ENCODE peak calls at places on chromosomes 6 and 20, in five cellular contexts. One of them, this sample, is unnamed. For H3K36me3, the result is how much of the 10 kb centered on the place peaks cover.

GRCh38 chr20:61271273-61272221 is 19.5 kb downstream of the CDH4 start:
- DNase-seq in PC-9: no peak
- DNase-seq in upper lobe of right lung: no peak
- DNase-seq in pancreas: no peak
- DNase-seq in neural progenitor cell: peak
- DNase-seq in this sample: peak

GRCh38 chr6:52820198-52820597 is 16.6 kb upstream of the GSTA1 start:
- DNase-seq in pancreas: no peak
- DNase-seq in PC-9: no peak
- DNase-seq in neural progenitor cell: no peak
- DNase-seq in upper lobe of right lung: no peak
- DNase-seq in this sample: no peak

GRCh38 chr20:5095931-5096330 is 23.8 kb downstream of the PCNA start:
- DNase-seq in PC-9: no peak
- DNase-seq in neural progenitor cell: no peak
- DNase-seq in upper lobe of right lung: no peak
- DNase-seq in pancreas: no peak
- DNase-seq in this sample: no peak

GRCh38 chr6:124928831-124929230 is 33.4 kb upstream of the RNF217 start:
- DNase-seq in neural progenitor cell: no peak
- DNase-seq in pancreas: no peak
- DNase-seq in PC-9: no peak
- DNase-seq in upper lobe of right lung: no peak
- DNase-seq in this sample: no peak

GRCh38 chr20:35151739-35152138 is 4.6 kb upstream of the EDEM2 start:
- DNase-seq in PC-9: no peak
- DNase-seq in neural progenitor cell: no peak
- DNase-seq in upper lobe of right lung: no peak
- DNase-seq in pancreas: no peak
- DNase-seq in this sample: no peak

GRCh38 chr20:55514498-55514897 is 490.8 kb downstream of the CBLN4 start:
- DNase-seq in neural progenitor cell: no peak
- DNase-seq in PC-9: no peak
- DNase-seq in upper lobe of right lung: no peak
- DNase-seq in pancreas: no peak
- DNase-seq in this sample: no peak

GRCh38 chr6:106156863-106157262 is 70.7 kb downstream of the PRDM1 start:
- DNase-seq in pancreas: no peak
- DNase-seq in upper lobe of right lung: no peak
- DNase-seq in PC-9: no peak
- DNase-seq in neural progenitor cell: no peak
- DNase-seq in this sample: no peak

GRCh38 chr6:10837692-10837996 is 695 bp downstream of the MAK start:
- DNase-seq in PC-9: no peak
- DNase-seq in upper lobe of right lung: no peak
- DNase-seq in neural progenitor cell: peak
- DNase-seq in pancreas: no peak
- DNase-seq in this sample: no peak

GRCh38 chr20:53865905-53866786 is 204.2 kb downstream of the BCAS1 start:
- DNase-seq in pancreas: peak
- DNase-seq in upper lobe of right lung: no peak
- DNase-seq in PC-9: peak
- DNase-seq in neural progenitor cell: peak
- DNase-seq in this sample: peak

GRCh38 chr6:143822584-143823024 is 20.5 kb upstream of the LTV1 start:
- DNase-seq in upper lobe of right lung: no peak
- DNase-seq in neural progenitor cell: no peak
- DNase-seq in pancreas: no peak
- DNase-seq in PC-9: no peak
- DNase-seq in this sample: no peak

GRCh38 chr20:41352106-41352505 is 11.5 kb downstream of the LPIN3 start:
- DNase-seq in upper lobe of right lung: no peak
- DNase-seq in pancreas: no peak
- DNase-seq in neural progenitor cell: peak
- DNase-seq in PC-9: no peak
- DNase-seq in this sample: peak

GRCh38 chr6:35363293-35363750 is 21.0 kb downstream of the PPARD start:
- DNase-seq in pancreas: no peak
- DNase-seq in PC-9: no peak
- DNase-seq in neural progenitor cell: peak
- DNase-seq in upper lobe of right lung: peak
- DNase-seq in this sample: no peak

GRCh38 chr6:159929819-159930218 is 39.0 kb downstream of the MAS1 start:
- DNase-seq in pancreas: peak
- DNase-seq in neural progenitor cell: no peak
- DNase-seq in PC-9: no peak
- DNase-seq in upper lobe of right lung: no peak
- DNase-seq in this sample: no peak

GRCh38 chr20:23622839-23623343 is 14.9 kb downstream of the CST3 start:
- DNase-seq in PC-9: peak
- DNase-seq in upper lobe of right lung: no peak
- DNase-seq in pancreas: no peak
- DNase-seq in neural progenitor cell: no peak
- DNase-seq in this sample: no peak

GRCh38 chr6:124495316-124496176 is 466.7 kb upstream of the RNF217 start:
- DNase-seq in PC-9: no peak
- DNase-seq in upper lobe of right lung: no peak
- DNase-seq in pancreas: no peak
- DNase-seq in neural progenitor cell: no peak
- DNase-seq in this sample: no peak

GRCh38 chr6:33995046-33995872 is 150.6 kb downstream of the GRM4 start:
- DNase-seq in upper lobe of right lung: no peak
- DNase-seq in neural progenitor cell: no peak
- DNase-seq in PC-9: no peak
- DNase-seq in pancreas: peak
- DNase-seq in this sample: peak

GRCh38 chr20:2890743-2891142 is 17.5 kb downstream of the PTPRA start:
- DNase-seq in upper lobe of right lung: no peak
- DNase-seq in neural progenitor cell: no peak
- DNase-seq in pancreas: no peak
- DNase-seq in PC-9: no peak
- DNase-seq in this sample: no peak

GRCh38 chr6:140909156-140909555 is 1223.6 kb upstream of the GJE1 start:
- DNase-seq in PC-9: no peak
- DNase-seq in upper lobe of right lung: no peak
- DNase-seq in neural progenitor cell: no peak
- DNase-seq in pancreas: no peak
- DNase-seq in this sample: no peak

GRCh38 chr20:57811373-57812020 is 101.7 kb upstream of the PMEPA1 start:
- DNase-seq in PC-9: no peak
- DNase-seq in pancreas: peak
- DNase-seq in neural progenitor cell: peak
- DNase-seq in upper lobe of right lung: peak
- DNase-seq in this sample: no peak

GRCh38 chr20:58706975-58707681 is 14.5 kb downstream of the NPEPL1 start:
- DNase-seq in PC-9: no peak
- DNase-seq in pancreas: no peak
- DNase-seq in neural progenitor cell: no peak
- DNase-seq in upper lobe of right lung: peak
- DNase-seq in this sample: no peak

GRCh38 chr20:2840967-2841531 is 504 bp downstream of the VPS16 start:
- DNase-seq in neural progenitor cell: peak
- DNase-seq in pancreas: peak
- DNase-seq in PC-9: peak
- DNase-seq in upper lobe of right lung: peak
- DNase-seq in this sample: peak

GRCh38 chr6:21996425-21997207 is 300.2 kb downstream of the PRL start:
- DNase-seq in PC-9: no peak
- DNase-seq in neural progenitor cell: no peak
- DNase-seq in pancreas: no peak
- DNase-seq in upper lobe of right lung: no peak
- DNase-seq in this sample: no peak

GRCh38 chr6:28134716-28135115 is 7.0 kb upstream of the ZKSCAN8 start:
- DNase-seq in PC-9: no peak
- DNase-seq in neural progenitor cell: no peak
- DNase-seq in pancreas: no peak
- DNase-seq in upper lobe of right lung: no peak
- DNase-seq in this sample: no peak
- H3K4me3 ChIP-seq in PC-9: no peak
- H3K4me3 ChIP-seq in neural progenitor cell: no peak
- H3K4me3 ChIP-seq in pancreas: no peak
- H3K4me3 ChIP-seq in upper lobe of right lung: no peak
- H3K4me3 ChIP-seq in this sample: no peak

GRCh38 chr20:51985013-51985415 is 182.7 kb upstream of the SALL4 start:
- DNase-seq in upper lobe of right lung: no peak
- DNase-seq in neural progenitor cell: no peak
- DNase-seq in PC-9: peak
- DNase-seq in pancreas: no peak
- DNase-seq in this sample: peak
- H3K36me3 ChIP-seq in upper lobe of right lung: under half
- H3K36me3 ChIP-seq in neural progenitor cell: under half
- H3K36me3 ChIP-seq in PC-9: under half
- H3K36me3 ChIP-seq in pancreas: under half
- H3K36me3 ChIP-seq in this sample: under half

DNA sequence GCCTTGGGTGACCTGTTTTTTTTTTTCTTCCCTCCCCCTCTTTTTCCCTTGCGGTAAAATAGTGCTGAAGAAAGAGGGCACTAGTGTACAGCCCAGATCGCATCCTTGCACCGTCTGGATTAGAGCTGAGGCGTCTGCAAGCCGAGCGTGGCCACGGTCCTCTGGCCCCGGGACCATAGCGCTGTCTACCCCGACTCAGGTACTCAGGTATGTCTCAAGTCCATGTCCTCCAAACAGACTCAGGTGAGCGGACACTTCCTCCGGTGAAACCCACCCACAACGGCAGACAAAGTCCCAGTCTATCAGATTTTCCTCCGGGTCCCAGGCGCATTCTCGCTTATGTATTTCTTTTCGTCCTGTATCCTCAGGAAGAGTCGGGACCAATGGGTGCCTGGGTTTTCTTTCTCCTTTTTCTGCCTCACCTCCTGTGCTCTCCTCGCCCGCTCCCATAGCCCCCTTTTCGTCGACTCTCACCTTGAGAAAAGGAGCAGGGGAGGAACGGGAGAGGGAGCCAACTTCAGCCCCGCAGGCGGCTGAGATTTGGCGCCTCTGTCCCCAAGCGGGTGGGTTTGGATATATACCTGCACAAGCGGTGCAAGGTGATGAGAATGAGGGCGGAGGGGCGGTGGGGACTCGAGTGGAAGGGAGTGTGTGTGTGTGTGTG is 1.1 kb upstream of the GRM1 start:
- DNase-seq in upper lobe of right lung: no peak
- DNase-seq in pancreas: no peak
- DNase-seq in neural progenitor cell: peak
- DNase-seq in PC-9: no peak
- DNase-seq in this sample: no peak
- TF ChIP-seq CTCF in upper lobe of right lung: no peak
- TF ChIP-seq CTCF in pancreas: no peak
- TF ChIP-seq CTCF in neural progenitor cell: peak
- TF ChIP-seq CTCF in PC-9: no peak
- TF ChIP-seq CTCF in this sample: no peak

GRCh38 chr20:21127201-21127981 is 1.5 kb downstream of the KIZ start:
- DNase-seq in pancreas: no peak
- DNase-seq in neural progenitor cell: no peak
- DNase-seq in PC-9: no peak
- DNase-seq in upper lobe of right lung: no peak
- DNase-seq in this sample: no peak
- H3K4me3 ChIP-seq in pancreas: peak
- H3K4me3 ChIP-seq in neural progenitor cell: peak
- H3K4me3 ChIP-seq in PC-9: no peak
- H3K4me3 ChIP-seq in upper lobe of right lung: no peak
- H3K4me3 ChIP-seq in this sample: peak

DNA sequence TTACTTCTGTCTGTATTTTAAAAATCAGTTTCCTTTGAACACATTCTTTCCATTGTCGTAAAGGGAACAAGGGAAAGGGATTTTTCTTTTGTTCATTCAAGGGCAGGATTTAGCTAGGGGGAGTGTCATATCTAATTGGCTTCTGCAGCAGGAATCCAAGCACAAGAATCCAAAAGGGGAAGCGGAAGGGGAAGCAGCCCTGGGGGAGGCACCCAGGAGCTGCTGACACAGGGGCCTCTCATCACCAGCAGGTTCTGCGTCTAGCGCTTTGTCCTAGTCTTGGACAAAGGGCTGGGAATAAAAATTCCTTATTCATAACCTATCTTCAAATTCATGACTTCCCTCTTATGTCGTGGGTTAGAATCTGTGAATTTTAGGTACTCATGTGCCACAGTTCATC is 13.7 kb downstream of the RIPK1 start:
- DNase-seq in PC-9: no peak
- DNase-seq in neural progenitor cell: peak
- DNase-seq in pancreas: no peak
- DNase-seq in upper lobe of right lung: no peak
- DNase-seq in this sample: no peak
- H3K36me3 ChIP-seq in PC-9: under half
- H3K36me3 ChIP-seq in neural progenitor cell: under half
- H3K36me3 ChIP-seq in pancreas: under half
- H3K36me3 ChIP-seq in upper lobe of right lung: half or more
- H3K36me3 ChIP-seq in this sample: under half

DNA sequence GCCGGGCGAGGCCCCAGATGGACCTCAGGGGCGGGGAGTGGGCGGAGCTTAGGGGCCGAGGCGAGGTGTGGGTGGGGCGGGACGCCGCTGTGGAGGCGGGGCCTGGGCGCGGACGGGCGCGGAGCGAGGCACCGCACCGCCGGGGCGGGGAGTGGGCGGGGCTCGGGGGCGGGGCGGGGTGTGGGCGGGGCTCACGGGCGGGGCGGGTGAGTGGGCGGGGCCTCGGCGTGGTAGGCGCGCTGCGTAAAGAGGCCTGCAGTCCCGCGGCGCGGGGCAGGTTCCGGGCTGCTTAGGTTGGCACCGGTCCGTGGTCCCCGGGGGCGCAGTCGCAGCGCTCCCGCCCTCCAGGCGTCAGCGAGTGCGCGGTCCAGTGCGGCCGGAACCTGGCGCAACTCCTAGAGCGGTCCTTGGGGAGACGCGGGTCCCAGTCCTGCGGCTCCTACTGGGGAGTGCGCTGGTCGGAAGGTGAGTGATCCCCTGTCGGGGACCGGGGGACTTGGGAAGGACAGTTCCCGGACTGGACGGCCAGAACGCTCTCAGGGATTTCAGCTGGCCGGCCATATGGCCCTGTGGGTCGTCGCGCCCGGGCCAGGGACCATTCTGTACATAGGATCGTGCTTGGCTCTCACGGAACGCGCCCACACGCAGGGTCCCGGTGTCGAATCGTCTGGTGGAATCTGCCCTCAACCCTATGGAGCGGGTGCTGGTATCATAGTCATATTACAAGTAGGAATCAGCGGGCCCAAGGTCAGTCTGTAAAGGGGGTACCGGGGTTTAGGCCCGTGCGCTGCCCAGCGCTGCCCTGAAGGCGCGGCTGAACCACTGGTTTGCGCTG is at the start of gene NQO2:
- DNase-seq in pancreas: peak
- DNase-seq in neural progenitor cell: peak
- DNase-seq in PC-9: peak
- DNase-seq in upper lobe of right lung: peak
- DNase-seq in this sample: peak
- TF ChIP-seq CTCF in pancreas: no peak
- TF ChIP-seq CTCF in neural progenitor cell: no peak
- TF ChIP-seq CTCF in PC-9: no peak
- TF ChIP-seq CTCF in upper lobe of right lung: no peak
- TF ChIP-seq CTCF in this sample: peak

GRCh38 chr6:16964553-16965499 is 137.0 kb upstream of the STMND1 start:
- DNase-seq in neural progenitor cell: peak
- DNase-seq in PC-9: peak
- DNase-seq in pancreas: peak
- DNase-seq in upper lobe of right lung: peak
- DNase-seq in this sample: peak
- H3K4me3 ChIP-seq in neural progenitor cell: no peak
- H3K4me3 ChIP-seq in PC-9: peak
- H3K4me3 ChIP-seq in pancreas: no peak
- H3K4me3 ChIP-seq in upper lobe of right lung: no peak
- H3K4me3 ChIP-seq in this sample: no peak

GRCh38 chr6:104540743-104541142 is 319.0 kb downstream of the HACE1 start:
- DNase-seq in PC-9: no peak
- DNase-seq in upper lobe of right lung: no peak
- DNase-seq in neural progenitor cell: no peak
- DNase-seq in pancreas: no peak
- DNase-seq in this sample: no peak
- H3K36me3 ChIP-seq in PC-9: under half
- H3K36me3 ChIP-seq in upper lobe of right lung: under half
- H3K36me3 ChIP-seq in neural progenitor cell: under half
- H3K36me3 ChIP-seq in pancreas: under half
- H3K36me3 ChIP-seq in this sample: under half